ENCODE peak calls at places on chromosomes 4 and X, in six cellular contexts. One of them, this sample, is unnamed.
A peak's percentile ranks its signal among the peaks of the same experiment; 100 is the strongest.

GRCh38 chr4:95091272-95091671 is 333.5 kb downstream of the BMPR1B start:
- DNase-seq in Peyer's patch: no peak
- DNase-seq in brain microvascular endothelial cell: no peak
- DNase-seq in MM.1S: peak; percentile 60
- DNase-seq in memory B cell: no peak
- DNase-seq in naive B cell: no peak
- DNase-seq in this sample: no peak

GRCh38 chr4:139918994-139919393 is 235.0 kb downstream of the MAML3 start:
- DNase-seq in Peyer's patch: no peak
- DNase-seq in brain microvascular endothelial cell: no peak
- DNase-seq in MM.1S: no peak
- DNase-seq in memory B cell: no peak
- DNase-seq in naive B cell: no peak
- DNase-seq in this sample: no peak

GRCh38 chrX:97200454-97200853 is 316.7 kb downstream of the RPA4 start:
- DNase-seq in Peyer's patch: no peak
- DNase-seq in brain microvascular endothelial cell: no peak
- DNase-seq in MM.1S: no peak
- DNase-seq in memory B cell: no peak
- DNase-seq in naive B cell: no peak
- DNase-seq in this sample: no peak

GRCh38 chrX:96703816-96704215 is 19.2 kb downstream of the DIAPH2 start:
- DNase-seq in Peyer's patch: no peak
- DNase-seq in brain microvascular endothelial cell: peak; percentile 33
- DNase-seq in MM.1S: no peak
- DNase-seq in memory B cell: no peak
- DNase-seq in naive B cell: no peak
- DNase-seq in this sample: no peak

GRCh38 chr4:165383757-165384156 is 4.9 kb downstream of the CPE start:
- DNase-seq in Peyer's patch: no peak
- DNase-seq in brain microvascular endothelial cell: no peak
- DNase-seq in MM.1S: no peak
- DNase-seq in memory B cell: no peak
- DNase-seq in naive B cell: no peak
- DNase-seq in this sample: no peak

GRCh38 chr4:41146716-41147506 is 67.4 kb downstream of the APBB2 start:
- DNase-seq in Peyer's patch: no peak
- DNase-seq in brain microvascular endothelial cell: peak; percentile 49
- DNase-seq in MM.1S: no peak
- DNase-seq in memory B cell: no peak
- DNase-seq in naive B cell: no peak
- DNase-seq in this sample: peak; percentile 53

GRCh38 chr4:15575951-15576350 is 79.2 kb downstream of the FBXL5 start:
- DNase-seq in Peyer's patch: no peak
- DNase-seq in brain microvascular endothelial cell: peak; percentile 9
- DNase-seq in MM.1S: no peak
- DNase-seq in memory B cell: no peak
- DNase-seq in naive B cell: no peak
- DNase-seq in this sample: no peak

GRCh38 chr4:38591617-38592337 is 72.2 kb upstream of the KLF3 start:
- DNase-seq in Peyer's patch: no peak
- DNase-seq in brain microvascular endothelial cell: no peak
- DNase-seq in MM.1S: no peak
- DNase-seq in memory B cell: no peak
- DNase-seq in naive B cell: no peak
- DNase-seq in this sample: no peak

GRCh38 chr4:151486166-151486565 is 77.2 kb downstream of the FHIP1A start:
- DNase-seq in Peyer's patch: no peak
- DNase-seq in brain microvascular endothelial cell: peak; percentile 49
- DNase-seq in MM.1S: no peak
- DNase-seq in memory B cell: no peak
- DNase-seq in naive B cell: no peak
- DNase-seq in this sample: no peak

GRCh38 chr4:6229095-6229494 is 28.7 kb upstream of the JAKMIP1 start:
- DNase-seq in Peyer's patch: no peak
- DNase-seq in brain microvascular endothelial cell: no peak
- DNase-seq in MM.1S: no peak
- DNase-seq in memory B cell: no peak
- DNase-seq in naive B cell: no peak
- DNase-seq in this sample: peak; percentile 24

GRCh38 chrX:727738-728621 is 97.4 kb downstream of the SHOX start:
- DNase-seq in Peyer's patch: no peak
- DNase-seq in brain microvascular endothelial cell: no peak
- DNase-seq in MM.1S: no peak
- DNase-seq in memory B cell: no peak
- DNase-seq in naive B cell: no peak
- DNase-seq in this sample: no peak

GRCh38 chr4:42339935-42340406 is 57.3 kb upstream of the SHISA3 start:
- DNase-seq in Peyer's patch: no peak
- DNase-seq in brain microvascular endothelial cell: peak; percentile 67
- DNase-seq in MM.1S: no peak
- DNase-seq in memory B cell: no peak
- DNase-seq in naive B cell: no peak
- DNase-seq in this sample: no peak

GRCh38 chr4:113880240-113881028 is 99.0 kb downstream of the ARSJ start:
- DNase-seq in Peyer's patch: no peak
- DNase-seq in brain microvascular endothelial cell: no peak
- DNase-seq in MM.1S: no peak
- DNase-seq in memory B cell: no peak
- DNase-seq in naive B cell: no peak
- DNase-seq in this sample: no peak

GRCh38 chr4:13171292-13172057 is 312.7 kb downstream of the RAB28 start:
- DNase-seq in Peyer's patch: no peak
- DNase-seq in brain microvascular endothelial cell: no peak
- DNase-seq in MM.1S: no peak
- DNase-seq in memory B cell: no peak
- DNase-seq in naive B cell: no peak
- DNase-seq in this sample: no peak

GRCh38 chr4:82586055-82586454 is 24.3 kb upstream of the TMEM150C start:
- DNase-seq in Peyer's patch: no peak
- DNase-seq in brain microvascular endothelial cell: no peak
- DNase-seq in MM.1S: no peak
- DNase-seq in memory B cell: no peak
- DNase-seq in naive B cell: no peak
- DNase-seq in this sample: no peak

GRCh38 chr4:83082777-83083176 is 31.8 kb downstream of the PLAC8 start:
- DNase-seq in Peyer's patch: no peak
- DNase-seq in brain microvascular endothelial cell: no peak
- DNase-seq in MM.1S: peak; percentile 11
- DNase-seq in memory B cell: no peak
- DNase-seq in naive B cell: no peak
- DNase-seq in this sample: peak; percentile 45

GRCh38 chr4:54382623-54383022 is 153.5 kb downstream of the PDGFRA start:
- DNase-seq in Peyer's patch: no peak
- DNase-seq in brain microvascular endothelial cell: no peak
- DNase-seq in MM.1S: no peak
- DNase-seq in memory B cell: no peak
- DNase-seq in naive B cell: no peak
- DNase-seq in this sample: no peak

GRCh38 chrX:78102100-78102499 is 1.9 kb upstream of the PGK1 start:
- DNase-seq in Peyer's patch: no peak
- DNase-seq in brain microvascular endothelial cell: no peak
- DNase-seq in MM.1S: no peak
- DNase-seq in memory B cell: no peak
- DNase-seq in naive B cell: no peak
- DNase-seq in this sample: no peak

GRCh38 chrX:117508021-117508420 is 608.6 kb downstream of the KLHL13 start:
- DNase-seq in Peyer's patch: no peak
- DNase-seq in brain microvascular endothelial cell: no peak
- DNase-seq in MM.1S: no peak
- DNase-seq in memory B cell: no peak
- DNase-seq in naive B cell: no peak
- DNase-seq in this sample: no peak

This sample was measured in stomach.